ENCODE peak calls at places on chromosomes 16 and 17, in ten cellular contexts. V is stomach, R is uterus, X is lower leg skin, I is progenitor cell of endocrine pancreas, D is endothelial cell of umbilical vein, B is heart left ventricle, J is sigmoid colon, T is endothelial cell, N is RWPE1. M is an unnamed sample.

GRCh38 chr16:70717817-70718216 is 32.0 kb upstream of the MTSS2 start:
- DNase-seq in X (no peak), N (no peak), R (no peak), B (no peak), T (no peak), D (no peak), V (no peak), J (no peak), I (no peak), M (no peak)

GRCh38 chr17:79695293-79696158 is 35.2 kb upstream of the ENPP7 start:
- DNase-seq in R (no peak), D (peak), J (no peak), T (no peak), B (peak), X (no peak), N (no peak), V (no peak), I (no peak), M (no peak)

GRCh38 chr16:85350973-85351372 is 238.7 kb upstream of the CIBAR2 start:
- DNase-seq in R (peak), J (peak), B (peak), N (peak), V (peak), I (no peak), T (no peak), D (peak), X (peak), M (no peak)

GRCh38 chr17:65163990-65164495 is 26.9 kb downstream of the RGS9 start:
- DNase-seq in N (peak), J (no peak), R (no peak), B (no peak), D (no peak), I (no peak), T (no peak), V (peak), X (no peak), M (no peak)

GRCh38 chr16:76583466-76583865 is 306.3 kb downstream of the CNTNAP4 start:
- DNase-seq in T (no peak), J (no peak), I (no peak), N (no peak), V (no peak), X (no peak), D (no peak), B (peak), R (no peak), M (no peak)

GRCh38 chr17:78526231-78527025 is 50.8 kb downstream of the DNAH17 start:
- DNase-seq in V (peak), R (no peak), T (no peak), N (no peak), B (no peak), X (no peak), I (no peak), D (no peak), J (no peak), M (no peak)

GRCh38 chr16:57278494-57278893 is 6.0 kb downstream of the PLLP start:
- DNase-seq in B (no peak), J (no peak), R (no peak), I (no peak), X (no peak), D (no peak), T (no peak), N (no peak), V (no peak), M (no peak)

GRCh38 chr17:10130733-10131132 is 67.7 kb downstream of the GAS7 start:
- DNase-seq in D (no peak), T (no peak), R (no peak), V (no peak), N (no peak), B (no peak), I (no peak), J (no peak), X (no peak), M (no peak)

GRCh38 chr16:79599837-79600635 is 501 bp downstream of the MAF start:
- DNase-seq in B (peak), T (peak), R (peak), N (peak), I (peak), J (peak), X (no peak), V (peak), D (no peak), M (peak)

GRCh38 chr16:79600636-79601091 is at the start of gene MAF:
- DNase-seq in N (peak), I (peak), B (peak), J (peak), T (peak), V (peak), X (peak), D (peak), R (peak), M (peak)

GRCh38 chr16:79597775-79598174 is 2.8 kb downstream of the MAF start:
- DNase-seq in V (no peak), R (no peak), J (no peak), D (no peak), B (no peak), X (no peak), I (no peak), T (no peak), N (no peak), M (no peak)

GRCh38 chr16:79598341-79599181 is 2.0 kb downstream of the MAF start:
- DNase-seq in X (peak), N (no peak), R (peak), D (no peak), B (peak), V (peak), T (peak), I (peak), J (peak), M (peak)

GRCh38 chr16:79599256-79599836 is 1.2 kb downstream of the MAF start:
- DNase-seq in X (no peak), T (peak), B (peak), N (no peak), V (no peak), D (peak), J (peak), I (peak), R (no peak), M (peak)
- TF ChIP-seq CTCF in X (no peak), T (no peak), B (no peak), N (no peak), V (no peak), D (no peak), J (no peak), I (no peak), R (no peak), M (no peak)

GRCh38 chr16:11101695-11102522 is 154.1 kb downstream of the SOCS1 start:
- DNase-seq in I (no peak), J (no peak), X (no peak), N (no peak), D (peak), T (no peak), R (no peak), V (no peak), B (no peak), M (no peak)
- TF ChIP-seq CTCF in I (no peak), J (no peak), X (no peak), N (no peak), D (peak), T (no peak), R (no peak), V (no peak), B (peak), M (no peak)

GRCh38 chr16:67845291-67846062 is 1.3 kb upstream of the NUTF2 start:
- DNase-seq in R (no peak), T (no peak), V (no peak), J (no peak), N (no peak), D (no peak), B (no peak), X (no peak), I (no peak), M (no peak)

GRCh38 chr16:67846063-67846319 is 742 bp upstream of the NUTF2 start:
- DNase-seq in I (no peak), T (no peak), R (no peak), N (no peak), D (no peak), J (no peak), X (no peak), V (no peak), B (no peak), M (no peak)

GRCh38 chr16:67847064-67847861 is at the start of gene CENPT:
- DNase-seq in N (peak), T (peak), R (peak), X (no peak), V (peak), D (peak), B (peak), J (peak), I (no peak), M (no peak)

GRCh38 chr16:67848118-67848517 is 625 bp upstream of the CENPT start:
- DNase-seq in R (no peak), B (no peak), D (no peak), I (no peak), T (no peak), N (no peak), J (no peak), V (no peak), X (no peak), M (no peak)

DNA sequence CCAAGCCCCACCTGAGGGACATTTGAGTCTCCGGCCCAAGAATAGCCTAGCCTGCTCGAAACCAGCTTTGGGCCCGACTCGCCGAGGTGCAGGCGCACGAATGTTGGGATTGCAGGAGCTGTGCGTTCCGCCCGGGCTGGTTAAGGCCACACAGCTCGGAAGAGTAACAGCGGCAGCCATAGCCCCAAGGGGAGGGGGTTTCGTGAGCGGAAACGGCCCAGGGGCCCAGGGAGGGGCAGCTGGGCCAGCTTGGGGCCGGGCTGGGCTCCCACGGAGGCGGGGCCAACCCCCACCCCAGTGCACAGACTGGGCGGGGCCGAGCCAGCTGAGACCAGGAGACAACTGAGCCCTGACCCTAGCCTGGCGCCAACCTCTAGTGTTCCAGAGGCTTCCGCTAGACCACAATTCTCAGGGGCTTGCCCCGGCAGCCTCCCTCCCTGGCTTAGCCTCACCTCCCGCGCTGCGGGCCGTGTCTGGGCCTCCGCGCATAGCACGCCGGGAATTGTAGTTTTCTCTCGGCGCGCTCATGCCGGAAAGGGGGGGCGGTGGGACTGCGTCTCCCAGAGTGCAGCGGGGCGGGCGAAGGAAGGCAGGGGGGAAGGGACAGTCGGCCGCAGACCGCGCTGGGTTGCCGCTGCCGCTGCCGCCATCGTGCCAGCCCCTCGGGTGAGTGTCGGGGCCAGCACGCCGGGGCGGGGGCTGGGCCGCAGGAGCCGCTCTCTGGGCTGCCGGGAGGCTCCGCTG is at the start of gene NUTF2:
- DNase-seq in I (peak), R (peak), J (peak), D (peak), T (peak), V (peak), N (peak), X (peak), B (peak), M (peak)
- TF ChIP-seq CTCF in I (no peak), R (no peak), J (no peak), D (no peak), T (no peak), V (no peak), N (no peak), X (no peak), B (no peak), M (no peak)

GRCh38 chr17:37413875-37414519 is 7.3 kb downstream of the TADA2A start:
- DNase-seq in N (no peak), X (no peak), D (no peak), B (no peak), V (no peak), I (no peak), T (no peak), J (no peak), R (no peak), M (no peak)
- TF ChIP-seq CTCF in N (peak), X (no peak), D (peak), B (no peak), V (no peak), I (peak), T (no peak), J (no peak), R (no peak), M (no peak)

GRCh38 chr16:54285414-54286066 is 1.0 kb downstream of the IRX3 start:
- DNase-seq in N (peak), R (no peak), D (no peak), T (peak), J (no peak), B (peak), V (peak), X (peak), I (peak), M (peak)
- TF ChIP-seq CTCF in N (no peak), R (no peak), D (no peak), T (no peak), J (no peak), B (no peak), V (no peak), X (no peak), I (no peak), M (no peak)

GRCh38 chr16:10314811-10315210 is 71.0 kb upstream of the ATF7IP2 start:
- DNase-seq in J (no peak), D (no peak), R (no peak), V (no peak), I (no peak), X (no peak), T (no peak), N (peak), B (no peak), M (no peak)
- TF ChIP-seq CTCF in J (no peak), D (no peak), R (no peak), V (no peak), I (no peak), X (no peak), T (no peak), N (peak), B (peak), M (no peak)

DNA sequence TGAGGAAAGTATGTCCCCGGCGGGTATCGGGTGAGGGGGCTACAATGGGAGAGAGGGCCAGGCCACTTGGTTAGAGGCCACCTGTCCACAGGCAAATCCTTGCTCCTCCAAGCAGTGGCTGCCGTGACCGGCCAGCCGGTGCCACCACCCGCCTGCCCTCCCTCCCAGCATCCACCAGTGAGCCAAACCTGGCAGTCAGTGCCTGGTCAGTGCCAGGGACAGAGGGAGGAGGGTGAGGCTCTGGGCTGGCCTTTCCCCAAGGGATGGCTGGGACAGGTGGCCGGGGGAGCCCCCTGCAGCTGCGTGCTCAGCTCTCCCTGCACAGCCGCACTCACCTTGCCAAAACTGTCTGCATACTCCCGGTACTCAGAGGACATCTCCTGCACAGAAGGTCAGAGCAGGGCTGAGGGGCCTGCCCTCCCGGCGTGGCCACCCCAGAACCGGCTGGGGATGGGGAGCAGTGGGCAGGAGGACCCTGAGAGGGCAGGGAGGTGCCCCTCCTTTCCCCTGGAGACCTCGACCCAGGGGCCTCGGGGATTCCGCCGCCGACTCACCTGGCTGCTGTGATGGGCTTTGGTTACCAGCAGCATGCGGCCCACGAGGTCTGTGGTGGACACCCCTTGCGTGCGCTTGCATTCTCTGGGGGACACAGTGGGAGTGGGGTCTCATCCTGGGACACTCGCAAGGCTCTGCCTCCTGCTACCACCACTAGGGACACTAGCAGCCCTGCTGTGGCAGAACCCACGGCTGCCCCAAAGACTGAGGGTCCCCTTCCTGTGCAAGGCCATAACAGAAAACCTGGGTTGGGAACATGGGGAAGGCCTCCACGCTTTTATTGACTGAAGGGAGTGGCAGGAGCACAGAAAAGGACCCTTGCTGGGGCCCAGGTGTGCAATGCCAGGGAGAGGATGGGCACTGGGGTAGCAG is 3.7 kb downstream of the PCYT2 start:
- DNase-seq in V (no peak), T (no peak), R (no peak), B (no peak), I (no peak), J (no peak), N (no peak), D (no peak), X (no peak), M (no peak)
- TF ChIP-seq CTCF in V (no peak), T (no peak), R (no peak), B (no peak), I (no peak), J (no peak), N (no peak), D (no peak), X (no peak), M (no peak)

GRCh38 chr17:6430769-6431168 is 4.2 kb downstream of the AIPL1 start:
- DNase-seq in B (no peak), J (no peak), R (no peak), V (no peak), N (no peak), D (no peak), X (no peak), T (no peak), I (no peak), M (no peak)
- TF ChIP-seq CTCF in B (peak), J (peak), R (no peak), V (no peak), N (no peak), D (peak), X (no peak), T (peak), I (peak), M (no peak)

DNA sequence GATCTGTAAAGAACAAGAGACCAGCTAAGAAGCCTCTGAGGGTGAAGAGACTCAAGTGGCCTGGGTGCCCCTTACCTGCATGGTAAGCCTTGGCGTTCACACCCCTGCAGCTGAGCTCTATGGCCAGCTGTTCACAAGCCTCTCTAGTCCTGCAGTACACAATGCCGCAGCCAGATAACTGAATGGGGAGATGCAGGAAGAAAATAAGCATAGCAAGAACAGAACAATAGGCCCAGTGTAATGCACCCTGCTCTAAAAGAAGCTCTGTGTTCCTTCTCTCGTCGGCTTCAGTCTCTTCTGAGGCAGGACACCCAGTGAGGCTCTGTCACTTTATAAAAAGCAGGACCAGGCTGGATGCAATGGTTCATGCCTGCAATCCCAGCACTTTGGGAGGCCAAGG is 5.4 kb downstream of the RECQL5 start:
- DNase-seq in T (no peak), R (no peak), V (no peak), J (no peak), I (no peak), B (no peak), D (no peak), N (no peak), X (no peak), M (no peak)
- TF ChIP-seq CTCF in T (no peak), R (no peak), V (no peak), J (no peak), I (no peak), B (no peak), D (no peak), N (no peak), X (no peak), M (no peak)

GRCh38 chr17:63934391-63935112 is 2.4 kb upstream of the CD79B start:
- DNase-seq in N (no peak), B (no peak), D (no peak), V (no peak), T (no peak), R (no peak), J (no peak), X (no peak), I (no peak), M (no peak)

GRCh38 chr17:63937920-63938319 is 5.8 kb upstream of the CD79B start:
- DNase-seq in J (no peak), T (no peak), R (no peak), V (no peak), N (no peak), B (no peak), D (no peak), X (no peak), I (no peak), M (no peak)

GRCh38 chr17:63939884-63940283 is 7.8 kb upstream of the CD79B start:
- DNase-seq in B (no peak), V (no peak), T (no peak), J (no peak), I (no peak), X (no peak), N (no peak), D (no peak), R (no peak), M (no peak)

GRCh38 chr17:63939401-63939800 is 7.3 kb upstream of the CD79B start:
- DNase-seq in N (no peak), D (no peak), T (no peak), I (no peak), V (no peak), X (no peak), R (no peak), J (no peak), B (no peak), M (no peak)

GRCh38 chr17:63937319-63937718 is 5.2 kb upstream of the CD79B start:
- DNase-seq in T (no peak), R (no peak), B (no peak), D (no peak), X (no peak), V (no peak), N (no peak), I (no peak), J (no peak), M (no peak)
- TF ChIP-seq CTCF in T (no peak), R (no peak), B (no peak), D (no peak), X (no peak), V (no peak), N (no peak), I (no peak), J (no peak), M (no peak)